ENCODE peak calls at places on chromosome 5, in four cellular contexts. C is A549, W is SK-N-SH, R is HepG2. I is an unnamed sample.

GRCh38 chr5:44845777-44846176 is 37.0 kb downstream of the MRPS30 start:
- DNase-seq in W (no peak), C (no peak), R (no peak), I (no peak)

GRCh38 chr5:107384256-107384655 is 286.5 kb downstream of the EFNA5 start:
- DNase-seq in W (no peak), R (no peak), C (peak; percentile 60), I (no peak)

GRCh38 chr5:143140492-143141231 is 262.8 kb downstream of the NR3C1 start:
- DNase-seq in C (no peak), W (no peak), R (no peak), I (no peak)

GRCh38 chr5:75335952-75336624 is 932 bp upstream of the HMGCR start:
- DNase-seq in W (peak; percentile 73), C (peak; percentile 90), R (peak; percentile 81), I (peak; percentile 32)

GRCh38 chr5:135193213-135194125 is 159.4 kb upstream of the PITX1 start:
- DNase-seq in W (no peak), R (no peak), C (no peak), I (no peak)

GRCh38 chr5:56561-57290 is 35.2 kb upstream of the PLEKHG4B start:
- DNase-seq in C (peak; percentile 36), W (no peak), R (no peak), I (no peak)

GRCh38 chr5:9192286-9192685 is 353.6 kb downstream of the SEMA5A start:
- DNase-seq in C (no peak), R (no peak), W (no peak), I (no peak)

GRCh38 chr5:112709416-112709815 is 28.3 kb upstream of the APC start:
- DNase-seq in W (no peak), C (no peak), R (no peak), I (no peak)

GRCh38 chr5:17222679-17223078 is 5.2 kb downstream of the BASP1 start:
- DNase-seq in W (no peak), C (no peak), R (no peak), I (no peak)

GRCh38 chr5:20680718-20681302 is 692.8 kb upstream of the CDH18 start:
- DNase-seq in W (no peak), R (no peak), C (no peak), I (no peak)

GRCh38 chr5:132342291-132343180 is 27.0 kb upstream of the SLC22A5 start:
- DNase-seq in C (no peak), W (no peak), R (no peak), I (no peak)

GRCh38 chr5:145796318-145796717 is 38.8 kb downstream of the PRELID2 start:
- DNase-seq in W (no peak), R (no peak), C (no peak), I (no peak)

GRCh38 chr5:181164076-181164952 is 16.9 kb downstream of the OR2V2 start:
- DNase-seq in W (no peak), C (peak; percentile 86), R (no peak), I (no peak)

GRCh38 chr5:1748845-1749244 is 50.8 kb downstream of the MRPL36 start:
- DNase-seq in C (no peak), W (no peak), R (no peak), I (no peak)

GRCh38 chr5:2710910-2711309 is 40.6 kb downstream of the IRX2 start:
- DNase-seq in C (no peak), W (no peak), R (no peak), I (no peak)

GRCh38 chr5:144227363-144227762 is 56.7 kb downstream of the KCTD16 start:
- DNase-seq in W (no peak), R (no peak), C (no peak), I (no peak)

GRCh38 chr5:123645024-123645603 is 133.1 kb downstream of the CSNK1G3 start:
- DNase-seq in R (no peak), W (no peak), C (no peak), I (no peak)

GRCh38 chr5:125026900-125027731 is 280.7 kb upstream of the ZNF608 start:
- DNase-seq in W (no peak), C (no peak), R (no peak), I (no peak)

GRCh38 chr5:124670672-124671592 is 75.5 kb downstream of the ZNF608 start:
- DNase-seq in R (no peak), W (no peak), C (no peak), I (no peak)

GRCh38 chr5:57676228-57677098 is 193.9 kb upstream of the ACTBL2 start:
- DNase-seq in C (no peak), R (peak; percentile 55), W (peak; percentile 36), I (no peak)

GRCh38 chr5:82918311-82919031 is 158.7 kb downstream of the TMEM167A start:
- DNase-seq in W (no peak), C (no peak), R (no peak), I (no peak)

GRCh38 chr5:132759114-132760042 is 12.2 kb downstream of the CCNI2 start:
- DNase-seq in R (no peak), C (no peak), W (no peak), I (no peak)

GRCh38 chr5:10424124-10424731 is 17.5 kb upstream of the ROPN1L start:
- DNase-seq in W (peak; percentile 43), R (peak; percentile 13), C (peak; percentile 59), I (no peak)

GRCh38 chr5:67095346-67095871 is 101.2 kb downstream of the CD180 start:
- DNase-seq in R (peak; percentile 93), C (peak; percentile 50), W (no peak), I (no peak)

DNA sequence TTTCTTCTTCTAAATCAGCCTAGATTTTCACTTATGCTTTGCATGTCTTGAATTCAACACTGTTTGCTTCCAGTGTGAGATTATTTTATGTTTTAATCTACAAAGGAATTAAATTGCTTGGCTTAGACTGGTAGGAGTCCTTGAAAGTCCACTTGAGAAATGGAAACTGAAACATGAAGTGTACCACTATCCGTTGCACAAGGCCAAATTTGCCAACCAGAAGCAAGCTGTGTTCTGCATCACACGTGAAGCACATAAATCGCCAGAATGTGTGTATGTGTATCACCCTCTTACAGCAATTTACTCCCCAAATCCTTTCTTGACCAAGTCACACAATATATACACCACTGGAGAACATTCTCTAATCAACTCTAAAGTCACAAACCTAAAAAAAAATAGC is 10.3 kb downstream of the SEMA6A start:
- DNase-seq in C (no peak), W (no peak), R (no peak), I (no peak)
- TF ChIP-seq PBX3 in C (no peak), W (no peak), R (no peak), I (no peak)

GRCh38 chr5:71573611-71574010 is 13.5 kb upstream of the MCCC2 start:
- DNase-seq in W (no peak), R (peak; percentile 41), C (no peak), I (no peak)
- TF ChIP-seq PBX3 in W (no peak), R (no peak), C (no peak), I (no peak)

GRCh38 chr5:14806452-14806851 is 65.1 kb downstream of the ANKH start:
- DNase-seq in C (no peak), R (no peak), W (no peak), I (no peak)
- TF ChIP-seq PBX3 in C (no peak), R (no peak), W (no peak), I (no peak)

DNA sequence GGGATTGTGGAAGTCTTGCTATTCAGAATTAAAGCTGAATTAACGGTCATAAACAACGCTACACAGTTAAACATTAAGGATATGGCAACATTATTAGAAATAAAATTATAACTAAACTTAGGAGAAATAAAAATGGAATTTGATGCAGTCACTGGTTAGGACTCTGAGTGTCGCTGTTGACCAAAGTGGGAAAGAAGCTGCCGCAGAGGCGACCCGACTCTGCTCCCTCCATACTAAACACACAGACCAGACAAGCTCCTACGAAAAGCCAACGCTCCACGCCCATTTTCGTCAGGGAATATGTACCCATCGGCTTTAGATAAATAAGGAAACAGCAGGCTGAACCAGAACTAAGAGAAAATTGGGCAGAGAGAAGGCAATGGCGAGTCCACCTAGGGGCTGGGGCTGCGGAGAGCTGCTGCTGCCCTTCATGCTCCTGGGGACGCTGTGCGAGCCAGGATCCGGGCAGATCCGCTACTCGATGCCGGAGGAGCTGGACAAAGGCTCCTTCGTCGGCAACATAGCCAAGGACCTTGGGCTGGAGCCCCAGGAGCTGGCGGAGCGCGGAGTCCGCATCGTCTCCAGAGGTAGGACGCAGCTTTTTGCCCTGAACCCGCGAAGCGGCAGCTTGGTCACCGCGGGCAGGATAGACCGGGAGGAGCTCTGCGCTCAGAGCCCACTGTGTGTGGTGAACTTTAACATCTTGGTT is at the start of gene PCDHGA5:
- DNase-seq in R (no peak), C (peak; percentile 46), W (no peak), I (no peak)
- TF ChIP-seq PBX3 in R (no peak), C (no peak), W (no peak), I (no peak)

I was measured in GM12878.